ENCODE peak calls at places on chromosomes 3 and 15, in seven cellular contexts. F is testis, I is uterus, B is aorta, A is prostate gland, K is cardiac muscle cell, T is A549. U is an unnamed sample.

GRCh38 chr15:83066034-83066760 is 855 bp downstream of the BTBD1 start:
- DNase-seq in I (peak; percentile 17), T (no peak), F (peak; percentile 36), B (no peak), A (no peak), K (no peak), U (no peak)

GRCh38 chr3:188734395-188734794 is 437.4 kb upstream of the TPRG1 start:
- DNase-seq in K (no peak), F (no peak), A (no peak), I (no peak), B (no peak), T (no peak), U (no peak)

GRCh38 chr3:177597325-177598109 is 400.2 kb upstream of the TBL1XR1 start:
- DNase-seq in F (peak; percentile 50), T (no peak), I (peak; percentile 56), K (peak; percentile 97), B (peak; percentile 62), A (peak; percentile 46), U (no peak)

GRCh38 chr3:62109534-62109933 is 263.8 kb downstream of the FEZF2 start:
- DNase-seq in T (no peak), K (peak; percentile 98), A (no peak), B (peak; percentile 75), I (no peak), F (no peak), U (peak; percentile 20)

GRCh38 chr15:58019503-58020376 is 45.8 kb downstream of the ALDH1A2 start:
- DNase-seq in K (peak; percentile 35), F (no peak), I (no peak), T (no peak), A (no peak), B (no peak), U (no peak)

GRCh38 chr15:89387140-89387903 is 52.7 kb upstream of the POLG start:
- DNase-seq in B (no peak), I (no peak), A (no peak), K (no peak), T (no peak), F (no peak), U (no peak)

GRCh38 chr3:61922118-61922517 is 360.7 kb downstream of the PTPRG start:
- DNase-seq in I (no peak), K (no peak), B (no peak), A (no peak), T (no peak), F (no peak), U (no peak)

GRCh38 chr3:123423026-123423425 is 25.9 kb downstream of the ADCY5 start:
- DNase-seq in K (no peak), B (peak; percentile 80), T (no peak), I (no peak), A (no peak), F (no peak), U (no peak)

GRCh38 chr3:170440346-170440745 is 21.7 kb downstream of the CLDN11 start:
- DNase-seq in F (no peak), I (no peak), A (no peak), B (no peak), K (peak; percentile 46), T (no peak), U (no peak)

GRCh38 chr3:193134895-193135294 is 106.1 kb upstream of the PLAAT1 start:
- DNase-seq in I (no peak), B (no peak), A (no peak), K (peak; percentile 45), T (no peak), F (no peak), U (no peak)

GRCh38 chr15:66772967-66773873 is 71.2 kb downstream of the SMAD6 start:
- DNase-seq in F (peak; percentile 52), I (peak; percentile 48), A (peak; percentile 82), B (peak; percentile 57), K (peak; percentile 77), T (no peak), U (peak; percentile 55)

GRCh38 chr3:43583481-43583880 is 38.3 kb downstream of the ANO10 start:
- DNase-seq in A (no peak), B (no peak), K (no peak), I (no peak), F (no peak), T (no peak), U (peak; percentile 16)

GRCh38 chr3:111299070-111299672 is 227.6 kb downstream of the NECTIN3 start:
- DNase-seq in K (peak; percentile 30), B (no peak), I (no peak), A (no peak), T (no peak), F (no peak), U (no peak)

GRCh38 chr15:99123706-99124451 is 19.0 kb downstream of the SYNM start:
- DNase-seq in F (peak; percentile 80), K (peak; percentile 93), A (peak; percentile 46), B (peak; percentile 93), I (peak; percentile 86), T (peak; percentile 94), U (peak; percentile 41)

GRCh38 chr3:52054689-52055511 is 1.5 kb downstream of the DUSP7 start:
- DNase-seq in K (no peak), B (no peak), F (no peak), T (no peak), A (no peak), I (peak; percentile 40), U (no peak)

GRCh38 chr3:17577795-17578520 is 164.5 kb downstream of the TBC1D5 start:
- DNase-seq in T (no peak), K (peak; percentile 44), B (no peak), F (no peak), A (no peak), I (no peak), U (no peak)

GRCh38 chr3:146019508-146019907 is 141.5 kb downstream of the PLOD2 start:
- DNase-seq in I (no peak), B (no peak), T (no peak), K (no peak), F (no peak), A (no peak), U (no peak)

GRCh38 chr15:62626903-62627302 is 415.6 kb upstream of the TPM1 start:
- DNase-seq in B (no peak), I (no peak), A (no peak), K (no peak), T (no peak), F (no peak), U (no peak)

GRCh38 chr3:131361464-131362421 is 19.8 kb upstream of the NUDT16 start:
- DNase-seq in T (peak; percentile 36), A (peak; percentile 74), K (peak; percentile 87), I (peak; percentile 69), F (peak; percentile 96), B (peak; percentile 91), U (peak; percentile 96)

GRCh38 chr15:85112997-85113396 is 131.3 kb downstream of the PDE8A start:
- DNase-seq in A (no peak), T (no peak), I (no peak), K (no peak), B (no peak), F (no peak), U (no peak)

GRCh38 chr3:68256635-68257034 is 602.2 kb upstream of the SUCLG2 start:
- DNase-seq in F (peak; percentile 18), T (no peak), K (no peak), B (no peak), I (no peak), A (no peak), U (peak; percentile 6)

GRCh38 chr15:55507567-55507966 is 467 bp downstream of the DNAAF4 start:
- DNase-seq in K (no peak), I (no peak), F (no peak), T (no peak), A (no peak), B (no peak), U (no peak)

GRCh38 chr3:141225939-141226338 is 5.7 kb upstream of the PXYLP1 start:
- DNase-seq in I (no peak), F (no peak), T (no peak), A (no peak), B (no peak), K (no peak), U (no peak)

GRCh38 chr3:194871864-194872668 is 186.4 kb downstream of the FAM43A start:
- DNase-seq in F (peak; percentile 86), B (no peak), T (no peak), A (no peak), K (no peak), I (no peak), U (peak; percentile 26)

GRCh38 chr3:101123084-101123483 is 129.9 kb upstream of the ABI3BP start:
- DNase-seq in A (no peak), T (no peak), I (no peak), K (no peak), F (no peak), B (no peak), U (no peak)

GRCh38 chr3:181698263-181698944 is 13.3 kb upstream of the SOX2 start:
- DNase-seq in A (no peak), I (no peak), B (no peak), T (no peak), K (no peak), F (no peak), U (no peak)
- H3K4me1 ChIP-seq in A (peaks cover 3% of the 10 kb centered on the region), I (peaks cover 5% of the 10 kb centered on the region), B (peaks cover 2% of the 10 kb centered on the region), T (peaks cover 10% of the 10 kb centered on the region), K (no peaks in the 10 kb centered on the region), F (peaks cover 12% of the 10 kb centered on the region), U (no peaks in the 10 kb centered on the region)

DNA sequence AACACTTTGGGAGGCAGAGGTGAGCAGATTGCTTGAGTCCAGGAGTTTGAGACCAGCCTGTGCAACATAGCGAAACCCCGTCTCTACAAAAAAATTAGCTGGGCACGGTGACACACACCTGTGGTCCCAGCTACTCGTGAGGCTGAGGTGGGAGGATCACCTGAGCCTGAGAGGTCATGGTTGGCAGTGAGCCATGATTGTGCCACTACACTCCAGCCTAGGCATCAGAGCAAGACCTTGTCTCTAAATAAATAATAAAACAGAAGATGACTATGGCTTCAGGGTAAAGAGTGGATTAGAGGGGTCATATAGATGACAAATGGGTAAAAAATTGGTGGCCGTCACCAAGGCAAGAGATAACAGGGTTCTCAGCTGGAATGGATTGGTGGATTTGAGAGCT is 3.2 kb downstream of the SLC25A38 start:
- DNase-seq in T (no peak), K (no peak), A (no peak), B (no peak), F (no peak), I (no peak), U (no peak)
- H3K4me3 ChIP-seq in T (no peak overlapping the region), K (no peak overlapping the region), A (no peak overlapping the region), B (no peak overlapping the region), F (no peak overlapping the region), I (no peak overlapping the region), U (no peak overlapping the region)

GRCh38 chr15:59794229-59794886 is 105.2 kb upstream of the BNIP2 start:
- DNase-seq in T (no peak), I (no peak), K (no peak), A (no peak), F (no peak), B (no peak), U (no peak)
- H3K4me1 ChIP-seq in T (no peaks in the 10 kb centered on the region), I (no peaks in the 10 kb centered on the region), K (no peaks in the 10 kb centered on the region), A (no peaks in the 10 kb centered on the region), F (no peaks in the 10 kb centered on the region), B (no peaks in the 10 kb centered on the region), U (no peaks in the 10 kb centered on the region)

DNA sequence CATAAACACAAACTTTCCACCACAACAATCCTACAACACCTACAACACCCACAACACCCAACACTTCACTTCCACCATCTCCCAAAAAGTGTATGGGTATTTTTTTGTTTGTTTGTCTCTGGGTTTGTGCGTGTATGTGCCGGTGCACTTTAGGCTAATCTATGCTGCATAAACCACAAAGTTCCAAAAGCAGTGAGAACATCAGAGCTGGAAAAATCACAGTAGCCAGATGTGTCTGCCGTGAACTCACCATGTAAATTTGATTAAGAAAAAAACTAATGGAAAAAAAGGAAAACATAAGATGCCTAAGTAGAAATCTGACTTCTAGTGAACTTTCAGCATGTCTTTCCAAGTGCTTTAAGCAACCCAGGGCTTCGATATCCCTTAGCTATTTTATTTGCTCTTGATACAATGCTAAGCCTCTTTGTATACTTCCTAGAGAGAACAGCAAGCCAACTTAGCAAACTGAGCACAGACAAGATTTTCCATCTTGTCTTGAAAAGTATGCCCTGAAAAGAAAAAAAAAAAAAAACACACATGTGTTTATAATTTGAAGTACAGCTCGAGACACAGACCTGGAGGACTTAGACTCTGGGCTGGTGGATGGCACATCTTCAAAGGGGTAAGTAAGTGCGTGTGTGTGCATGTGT is 91.4 kb downstream of the WWTR1 start:
- DNase-seq in T (no peak), F (no peak), B (no peak), I (no peak), K (peak; percentile 45), A (no peak), U (no peak)
- H3K4me3 ChIP-seq in T (no peak overlapping the region), F (no peak overlapping the region), B (no peak overlapping the region), I (no peak overlapping the region), K (no peak overlapping the region), A (no peak overlapping the region), U (no peak overlapping the region)